ENCODE peak calls at places on chromosome 19, in eight cellular contexts. T is cardiac fibroblast; D is HT-29; R is thoracic aorta; G is amniotic stem cell; W is T-cell; S is stimulated activated CD4-positive, alpha-beta T cell treated with anti-CD3 and anti-CD28 coated beads, Interleukin-15, amount 100 ng/mL, for 1 hour; F is aorta. A is an unnamed sample.

GRCh38 chr19:55178781-55179569 is 1.1 kb downstream of the SYT5 start:
- DNase-seq in T (peak), D (no peak), R (no peak), G (peak), W (peak), S (peak), F (peak), A (peak)

GRCh38 chr19:12052571-12053169 is at the start of gene ZNF878:
- DNase-seq in T (peak), D (peak), R (peak), G (peak), W (peak), S (no peak), F (peak), A (peak)

GRCh38 chr19:5352229-5352763 is 11.7 kb upstream of the PTPRS start:
- DNase-seq in T (no peak), D (peak), R (no peak), G (no peak), W (no peak), S (no peak), F (no peak), A (peak)

GRCh38 chr19:12085074-12085818 is 20.7 kb downstream of the ZNF844 start:
- DNase-seq in T (no peak), D (no peak), R (no peak), G (no peak), W (no peak), S (no peak), F (no peak), A (no peak)

GRCh38 chr19:34067861-34068271 is 104.4 kb upstream of the LSM14A start:
- DNase-seq in T (peak), D (no peak), R (no peak), G (no peak), W (no peak), S (no peak), F (no peak), A (peak)

GRCh38 chr19:18408053-18408476 is 10.6 kb upstream of the LRRC25 start:
- DNase-seq in T (no peak), D (peak), R (no peak), G (no peak), W (no peak), S (no peak), F (no peak), A (no peak)

GRCh38 chr19:24159707-24160106 is 72.7 kb downstream of the ZNF254 start:
- DNase-seq in T (peak), D (peak), R (no peak), G (no peak), W (no peak), S (no peak), F (no peak), A (no peak)

GRCh38 chr19:3801412-3802096 is 15.4 kb upstream of the MATK start:
- DNase-seq in T (no peak), D (no peak), R (no peak), G (no peak), W (peak), S (peak), F (no peak), A (no peak)

GRCh38 chr19:494171-495046 is 1.9 kb upstream of the MADCAM1 start:
- DNase-seq in T (no peak), D (no peak), R (no peak), G (no peak), W (no peak), S (no peak), F (no peak), A (no peak)

GRCh38 chr19:48495391-48495790 is 16.2 kb downstream of the LMTK3 start:
- DNase-seq in T (peak), D (peak), R (no peak), G (no peak), W (no peak), S (no peak), F (no peak), A (no peak)

GRCh38 chr19:9857920-9858746 is 23.0 kb downstream of the PIN1 start:
- DNase-seq in T (peak), D (no peak), R (no peak), G (no peak), W (peak), S (no peak), F (no peak), A (no peak)

GRCh38 chr19:45554481-45554880 is 30.1 kb downstream of the OPA3 start:
- DNase-seq in T (no peak), D (no peak), R (no peak), G (no peak), W (no peak), S (no peak), F (no peak), A (no peak)

GRCh38 chr19:48806818-48807589 is 3.8 kb downstream of the BCAT2 start:
- DNase-seq in T (peak), D (peak), R (no peak), G (no peak), W (no peak), S (no peak), F (no peak), A (peak)